ENCODE peak calls at places on chromosomes 13 and 19, in four cellular contexts. S is Daoy, X is cerebellar nuclear complex, Q is brain pericyte. Z is an unnamed sample.

GRCh38 chr19:39408392-39409206 is 2.0 kb downstream of the ZFP36 start:
- DNase-seq in S (no peak), X (no peak), Q (no peak), Z (no peak)

GRCh38 chr13:110652231-110652730 is 36.9 kb downstream of the NAXD start:
- DNase-seq in S (no peak), X (no peak), Q (no peak), Z (no peak)

GRCh38 chr13:113110048-113110851 is 4.7 kb downstream of the F7 start:
- DNase-seq in S (no peak), X (no peak), Q (no peak), Z (no peak)

GRCh38 chr13:59687028-59687427 is 476.7 kb downstream of the DIAPH3 start:
- DNase-seq in S (no peak), X (no peak), Q (no peak), Z (no peak)

GRCh38 chr13:30129411-30129810 is 177.9 kb downstream of the KATNAL1 start:
- DNase-seq in S (no peak), X (no peak), Q (no peak), Z (no peak)

GRCh38 chr19:33728141-33728540 is 68.5 kb upstream of the KCTD15 start:
- DNase-seq in S (no peak), X (no peak), Q (no peak), Z (no peak)

GRCh38 chr13:26624572-26624971 is 67.1 kb downstream of the WASF3 start:
- DNase-seq in S (no peak), X (no peak), Q (no peak), Z (no peak)

GRCh38 chr19:43372462-43372861 is 19.0 kb downstream of the CD177 start:
- DNase-seq in S (no peak), X (no peak), Q (no peak), Z (no peak)

GRCh38 chr19:30224689-30225606 is 147.2 kb upstream of the ZNF536 start:
- DNase-seq in S (peak), X (peak), Q (no peak), Z (no peak)

Z was measured in NCI-H446.